ENCODE peak calls at places on chromosomes 3 and 15, in five cellular contexts. One of them, this sample, is unnamed.
A peak's percentile ranks its signal among the peaks of the same experiment; 100 is the strongest.

GRCh38 chr15:90839187-90840071 is 29.0 kb upstream of the FURIN start:
- DNase-seq in endodermal cell: peak; percentile 88
- DNase-seq in fibroblast of mammary gland: no peak
- DNase-seq in tibial nerve: no peak
- DNase-seq in fibroblast of lung: no peak
- DNase-seq in this sample: peak; percentile 85

GRCh38 chr3:71658131-71658530 is 67.1 kb downstream of the EIF4E3 start:
- DNase-seq in endodermal cell: no peak
- DNase-seq in fibroblast of mammary gland: no peak
- DNase-seq in tibial nerve: peak; percentile 61
- DNase-seq in fibroblast of lung: peak; percentile 53
- DNase-seq in this sample: peak; percentile 71

GRCh38 chr15:83919319-83919830 is 265.5 kb downstream of the ADAMTSL3 start:
- DNase-seq in endodermal cell: no peak
- DNase-seq in fibroblast of mammary gland: peak; percentile 41
- DNase-seq in tibial nerve: no peak
- DNase-seq in fibroblast of lung: no peak
- DNase-seq in this sample: peak; percentile 28

GRCh38 chr3:4320453-4320852 is 17.3 kb downstream of the SETMAR start:
- DNase-seq in endodermal cell: no peak
- DNase-seq in fibroblast of mammary gland: no peak
- DNase-seq in tibial nerve: no peak
- DNase-seq in fibroblast of lung: no peak
- DNase-seq in this sample: no peak

GRCh38 chr3:197718904-197719303 is 17.8 kb downstream of the RUBCN start:
- DNase-seq in endodermal cell: no peak
- DNase-seq in fibroblast of mammary gland: peak; percentile 91
- DNase-seq in tibial nerve: no peak
- DNase-seq in fibroblast of lung: peak; percentile 67
- DNase-seq in this sample: peak; percentile 99

GRCh38 chr3:4570840-4571621 is 77.9 kb downstream of the ITPR1 start:
- DNase-seq in endodermal cell: no peak
- DNase-seq in fibroblast of mammary gland: no peak
- DNase-seq in tibial nerve: no peak
- DNase-seq in fibroblast of lung: no peak
- DNase-seq in this sample: no peak

GRCh38 chr3:138072816-138073215 is 42.6 kb downstream of the DZIP1L start:
- DNase-seq in endodermal cell: peak; percentile 77
- DNase-seq in fibroblast of mammary gland: peak; percentile 12
- DNase-seq in tibial nerve: no peak
- DNase-seq in fibroblast of lung: no peak
- DNase-seq in this sample: no peak

GRCh38 chr3:168952551-168952950 is 711.0 kb downstream of the MECOM start:
- DNase-seq in endodermal cell: no peak
- DNase-seq in fibroblast of mammary gland: peak; percentile 51
- DNase-seq in tibial nerve: no peak
- DNase-seq in fibroblast of lung: peak; percentile 91
- DNase-seq in this sample: peak; percentile 37

GRCh38 chr15:38187646-38188313 is 64.9 kb upstream of the SPRED1 start:
- DNase-seq in endodermal cell: no peak
- DNase-seq in fibroblast of mammary gland: no peak
- DNase-seq in tibial nerve: no peak
- DNase-seq in fibroblast of lung: no peak
- DNase-seq in this sample: no peak

GRCh38 chr3:129476586-129476985 is 36.6 kb downstream of the IFT122 start:
- DNase-seq in endodermal cell: no peak
- DNase-seq in fibroblast of mammary gland: no peak
- DNase-seq in tibial nerve: no peak
- DNase-seq in fibroblast of lung: no peak
- DNase-seq in this sample: no peak

GRCh38 chr15:100711479-100712130 is 109.2 kb downstream of the ASB7 start:
- DNase-seq in endodermal cell: no peak
- DNase-seq in fibroblast of mammary gland: no peak
- DNase-seq in tibial nerve: no peak
- DNase-seq in fibroblast of lung: peak; percentile 71
- DNase-seq in this sample: no peak

GRCh38 chr3:20323307-20323927 is 137.4 kb upstream of the SGO1 start:
- DNase-seq in endodermal cell: peak; percentile 45
- DNase-seq in fibroblast of mammary gland: no peak
- DNase-seq in tibial nerve: no peak
- DNase-seq in fibroblast of lung: no peak
- DNase-seq in this sample: no peak

GRCh38 chr3:196284396-196284795 is 3.1 kb downstream of the PCYT1A start:
- DNase-seq in endodermal cell: no peak
- DNase-seq in fibroblast of mammary gland: peak; percentile 52
- DNase-seq in tibial nerve: no peak
- DNase-seq in fibroblast of lung: peak; percentile 11
- DNase-seq in this sample: no peak

GRCh38 chr3:20668411-20668810 is 482.4 kb upstream of the SGO1 start:
- DNase-seq in endodermal cell: peak; percentile 78
- DNase-seq in fibroblast of mammary gland: peak; percentile 39
- DNase-seq in tibial nerve: no peak
- DNase-seq in fibroblast of lung: peak; percentile 22
- DNase-seq in this sample: no peak

GRCh38 chr3:15616053-15616452 is 14.5 kb downstream of the BTD start:
- DNase-seq in endodermal cell: no peak
- DNase-seq in fibroblast of mammary gland: peak; percentile 69
- DNase-seq in tibial nerve: no peak
- DNase-seq in fibroblast of lung: peak; percentile 49
- DNase-seq in this sample: peak; percentile 46

GRCh38 chr3:175475765-175476164 is 616.6 kb downstream of the NAALADL2 start:
- DNase-seq in endodermal cell: no peak
- DNase-seq in fibroblast of mammary gland: no peak
- DNase-seq in tibial nerve: no peak
- DNase-seq in fibroblast of lung: no peak
- DNase-seq in this sample: no peak

GRCh38 chr3:184229424-184230080 is at the start of gene VWA5B2:
- DNase-seq in endodermal cell: peak; percentile 90
- DNase-seq in fibroblast of mammary gland: no peak
- DNase-seq in tibial nerve: no peak
- DNase-seq in fibroblast of lung: peak; percentile 6
- DNase-seq in this sample: peak; percentile 46

GRCh38 chr3:197023998-197024651 is 5.5 kb downstream of the MELTF start:
- DNase-seq in endodermal cell: peak; percentile 51
- DNase-seq in fibroblast of mammary gland: no peak
- DNase-seq in tibial nerve: no peak
- DNase-seq in fibroblast of lung: no peak
- DNase-seq in this sample: no peak

GRCh38 chr3:138187296-138188012 is at the start of gene ARMC8:
- DNase-seq in endodermal cell: peak; percentile 90
- DNase-seq in fibroblast of mammary gland: peak; percentile 83
- DNase-seq in tibial nerve: peak; percentile 22
- DNase-seq in fibroblast of lung: peak; percentile 91
- DNase-seq in this sample: peak; percentile 57

GRCh38 chr3:33438871-33439270 is 1.3 kb downstream of the UBP1 start:
- DNase-seq in endodermal cell: no peak
- DNase-seq in fibroblast of mammary gland: peak; percentile 40
- DNase-seq in tibial nerve: no peak
- DNase-seq in fibroblast of lung: peak; percentile 58
- DNase-seq in this sample: peak; percentile 9

GRCh38 chr15:96054606-96055005 is 275.9 kb upstream of the NR2F2 start:
- DNase-seq in endodermal cell: no peak
- DNase-seq in fibroblast of mammary gland: no peak
- DNase-seq in tibial nerve: no peak
- DNase-seq in fibroblast of lung: no peak
- DNase-seq in this sample: no peak

GRCh38 chr3:53193466-53194217 is 32.6 kb downstream of the PRKCD start:
- DNase-seq in endodermal cell: peak; percentile 59
- DNase-seq in fibroblast of mammary gland: no peak
- DNase-seq in tibial nerve: no peak
- DNase-seq in fibroblast of lung: no peak
- DNase-seq in this sample: no peak

GRCh38 chr3:185225523-185225922 is 28.3 kb downstream of the EHHADH start:
- DNase-seq in endodermal cell: no peak
- DNase-seq in fibroblast of mammary gland: peak; percentile 40
- DNase-seq in tibial nerve: no peak
- DNase-seq in fibroblast of lung: peak; percentile 28
- DNase-seq in this sample: peak; percentile 63

GRCh38 chr3:38580450-38581382 is 68.8 kb downstream of the SCN5A start:
- DNase-seq in endodermal cell: peak; percentile 38
- DNase-seq in fibroblast of mammary gland: no peak
- DNase-seq in tibial nerve: no peak
- DNase-seq in fibroblast of lung: no peak
- DNase-seq in this sample: no peak

GRCh38 chr3:112121577-112122547 is 11.2 kb downstream of the GCSAM start:
- DNase-seq in endodermal cell: no peak
- DNase-seq in fibroblast of mammary gland: no peak
- DNase-seq in tibial nerve: no peak
- DNase-seq in fibroblast of lung: no peak
- DNase-seq in this sample: no peak

GRCh38 chr3:172717493-172718088 is 6.7 kb upstream of the NCEH1 start:
- DNase-seq in endodermal cell: no peak
- DNase-seq in fibroblast of mammary gland: peak; percentile 27
- DNase-seq in tibial nerve: no peak
- DNase-seq in fibroblast of lung: no peak
- DNase-seq in this sample: no peak

GRCh38 chr3:188508454-188508853 is 354.5 kb downstream of the LPP start:
- DNase-seq in endodermal cell: no peak
- DNase-seq in fibroblast of mammary gland: no peak
- DNase-seq in tibial nerve: no peak
- DNase-seq in fibroblast of lung: no peak
- DNase-seq in this sample: no peak

GRCh38 chr15:29074045-29074444 is 188.3 kb downstream of the APBA2 start:
- DNase-seq in endodermal cell: no peak
- DNase-seq in fibroblast of mammary gland: no peak
- DNase-seq in tibial nerve: no peak
- DNase-seq in fibroblast of lung: no peak
- DNase-seq in this sample: peak; percentile 93

GRCh38 chr3:35523838-35524237 is 115.5 kb upstream of the ARPP21 start:
- DNase-seq in endodermal cell: no peak
- DNase-seq in fibroblast of mammary gland: no peak
- DNase-seq in tibial nerve: no peak
- DNase-seq in fibroblast of lung: no peak
- DNase-seq in this sample: peak; percentile 13

GRCh38 chr3:141336672-141337522 is 31.4 kb upstream of the ZBTB38 start:
- DNase-seq in endodermal cell: no peak
- DNase-seq in fibroblast of mammary gland: peak; percentile 95
- DNase-seq in tibial nerve: no peak
- DNase-seq in fibroblast of lung: peak; percentile 68
- DNase-seq in this sample: peak; percentile 93

GRCh38 chr3:142961539-142961938 is 1.9 kb downstream of the PAQR9 start:
- DNase-seq in endodermal cell: no peak
- DNase-seq in fibroblast of mammary gland: no peak
- DNase-seq in tibial nerve: no peak
- DNase-seq in fibroblast of lung: no peak
- DNase-seq in this sample: no peak

GRCh38 chr3:48561045-48561736 is 2.4 kb downstream of the UCN2 start:
- DNase-seq in endodermal cell: peak; percentile 91
- DNase-seq in fibroblast of mammary gland: peak; percentile 66
- DNase-seq in tibial nerve: no peak
- DNase-seq in fibroblast of lung: peak; percentile 63
- DNase-seq in this sample: peak; percentile 40

GRCh38 chr3:170418422-170419300 is at the start of gene CLDN11:
- DNase-seq in endodermal cell: peak; percentile 86
- DNase-seq in fibroblast of mammary gland: peak; percentile 63
- DNase-seq in tibial nerve: no peak
- DNase-seq in fibroblast of lung: peak; percentile 59
- DNase-seq in this sample: peak; percentile 18

DNA sequence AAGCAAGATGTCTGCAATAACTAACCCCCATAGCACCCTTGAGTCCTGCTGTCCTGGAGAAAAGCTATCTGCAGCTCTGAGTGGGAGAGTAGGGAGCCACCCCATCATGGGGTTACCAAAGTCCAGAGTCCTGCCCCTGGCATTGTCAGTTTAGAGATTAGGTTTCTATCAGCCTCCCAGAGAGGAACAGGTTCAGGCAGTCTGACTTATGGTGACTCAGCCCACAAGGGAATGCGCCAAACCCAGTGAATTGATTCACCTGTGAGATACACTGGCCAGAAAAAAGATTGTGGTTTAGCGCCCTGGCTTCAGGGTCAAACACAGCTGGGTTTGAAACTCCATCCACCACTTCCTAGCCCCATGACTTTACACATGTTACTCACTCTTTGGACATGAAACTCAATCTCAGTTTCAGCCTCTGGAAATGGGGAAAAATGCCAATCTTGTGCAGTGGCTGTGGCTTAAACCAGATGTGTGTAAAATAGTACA is 263.6 kb upstream of the HES1 start:
- DNase-seq in endodermal cell: peak; percentile 57
- DNase-seq in fibroblast of mammary gland: peak; percentile 99
- DNase-seq in tibial nerve: peak; percentile 28
- DNase-seq in fibroblast of lung: peak; percentile 94
- DNase-seq in this sample: peak; percentile 99
- H3K4me3 ChIP-seq in endodermal cell: no peak overlapping the region
- H3K4me3 ChIP-seq in fibroblast of mammary gland: no peak overlapping the region
- H3K4me3 ChIP-seq in tibial nerve: no peak overlapping the region
- H3K4me3 ChIP-seq in fibroblast of lung: no peak overlapping the region
- H3K4me3 ChIP-seq in this sample: no peak overlapping the region

GRCh38 chr3:157098823-157099185 is 61.1 kb downstream of the CCNL1 start:
- DNase-seq in endodermal cell: no peak
- DNase-seq in fibroblast of mammary gland: peak; percentile 76
- DNase-seq in tibial nerve: no peak
- DNase-seq in fibroblast of lung: peak; percentile 79
- DNase-seq in this sample: no peak
- TF ChIP-seq CTCF in endodermal cell: no peak
- TF ChIP-seq CTCF in fibroblast of mammary gland: no peak
- TF ChIP-seq CTCF in tibial nerve: no peak
- TF ChIP-seq CTCF in fibroblast of lung: no peak
- TF ChIP-seq CTCF in this sample: no peak

GRCh38 chr15:40506964-40507571 is 36.3 kb downstream of the CHST14 start:
- DNase-seq in endodermal cell: peak; percentile 94
- DNase-seq in fibroblast of mammary gland: peak; percentile 68
- DNase-seq in tibial nerve: peak; percentile 41
- DNase-seq in fibroblast of lung: peak; percentile 72
- DNase-seq in this sample: peak; percentile 69
- H3K4me3 ChIP-seq in endodermal cell: no peak overlapping the region
- H3K4me3 ChIP-seq in fibroblast of mammary gland: peak overlapping the region; percentile 22
- H3K4me3 ChIP-seq in tibial nerve: no peak overlapping the region
- H3K4me3 ChIP-seq in fibroblast of lung: peak overlapping the region; percentile 43
- H3K4me3 ChIP-seq in this sample: peak overlapping the region; percentile 11

GRCh38 chr3:66998075-66998898 is at the start of gene KBTBD8:
- DNase-seq in endodermal cell: peak; percentile 99
- DNase-seq in fibroblast of mammary gland: peak; percentile 98
- DNase-seq in tibial nerve: peak; percentile 95
- DNase-seq in fibroblast of lung: peak; percentile 98
- DNase-seq in this sample: peak; percentile 100
- TF ChIP-seq CTCF in endodermal cell: no peak
- TF ChIP-seq CTCF in fibroblast of mammary gland: no peak
- TF ChIP-seq CTCF in tibial nerve: no peak
- TF ChIP-seq CTCF in fibroblast of lung: no peak
- TF ChIP-seq CTCF in this sample: no peak

GRCh38 chr15:88913850-88914169 is 631 bp upstream of the MFGE8 start:
- DNase-seq in endodermal cell: no peak
- DNase-seq in fibroblast of mammary gland: no peak
- DNase-seq in tibial nerve: no peak
- DNase-seq in fibroblast of lung: no peak
- DNase-seq in this sample: no peak
- H3K4me3 ChIP-seq in endodermal cell: peak overlapping the region; percentile 92
- H3K4me3 ChIP-seq in fibroblast of mammary gland: peak overlapping the region; percentile 79
- H3K4me3 ChIP-seq in tibial nerve: peak overlapping the region; percentile 81
- H3K4me3 ChIP-seq in fibroblast of lung: peak overlapping the region; percentile 80
- H3K4me3 ChIP-seq in this sample: peak overlapping the region; percentile 63

This sample was measured in epithelial cell of esophagus.